ENCODE peak calls at places on chromosomes 16 and 17, in five cellular contexts. One of them, this sample, is unnamed.
A peak's percentile ranks its signal among the peaks of the same experiment; 100 is the strongest.

GRCh38 chr17:63809970-63810369 is 17.3 kb upstream of the PSMC5 start:
- DNase-seq in H1: no peak
- DNase-seq in A549: no peak
- DNase-seq in K562: no peak
- DNase-seq in HepG2: no peak
- DNase-seq in this sample: no peak

GRCh38 chr16:1488054-1488601 is 616 bp downstream of the PTX4 start:
- DNase-seq in H1: no peak
- DNase-seq in A549: no peak
- DNase-seq in K562: no peak
- DNase-seq in HepG2: no peak
- DNase-seq in this sample: no peak

GRCh38 chr17:67467500-67468481 is 90.7 kb downstream of the PITPNC1 start:
- DNase-seq in H1: no peak
- DNase-seq in A549: no peak
- DNase-seq in K562: no peak
- DNase-seq in HepG2: no peak
- DNase-seq in this sample: no peak

GRCh38 chr16:49492090-49492801 is 118.6 kb downstream of the C16orf78 start:
- DNase-seq in H1: peak; percentile 15
- DNase-seq in A549: peak; percentile 15
- DNase-seq in K562: peak; percentile 38
- DNase-seq in HepG2: no peak
- DNase-seq in this sample: no peak

GRCh38 chr17:38761612-38762011 is 9.1 kb downstream of the PSMB3 start:
- DNase-seq in H1: no peak
- DNase-seq in A549: peak; percentile 81
- DNase-seq in K562: peak; percentile 66
- DNase-seq in HepG2: peak; percentile 54
- DNase-seq in this sample: peak; percentile 32

GRCh38 chr17:78600181-78600651 is 23.0 kb upstream of the DNAH17 start:
- DNase-seq in H1: no peak
- DNase-seq in A549: peak; percentile 67
- DNase-seq in K562: peak; percentile 10
- DNase-seq in HepG2: no peak
- DNase-seq in this sample: no peak

GRCh38 chr16:89536371-89536770 is 24.1 kb upstream of the RPL13 start:
- DNase-seq in H1: no peak
- DNase-seq in A549: no peak
- DNase-seq in K562: no peak
- DNase-seq in HepG2: no peak
- DNase-seq in this sample: no peak

GRCh38 chr17:39210093-39210434 is 10.0 kb downstream of the RPL19 start:
- DNase-seq in H1: no peak
- DNase-seq in A549: no peak
- DNase-seq in K562: no peak
- DNase-seq in HepG2: no peak
- DNase-seq in this sample: no peak

GRCh38 chr17:51764387-51764971 is 394.0 kb downstream of the CA10 start:
- DNase-seq in H1: peak; percentile 68
- DNase-seq in A549: peak; percentile 78
- DNase-seq in K562: peak; percentile 64
- DNase-seq in HepG2: peak; percentile 60
- DNase-seq in this sample: peak; percentile 45

GRCh38 chr16:75250089-75250808 is 1.2 kb downstream of the BCAR1 start:
- DNase-seq in H1: no peak
- DNase-seq in A549: no peak
- DNase-seq in K562: no peak
- DNase-seq in HepG2: no peak
- DNase-seq in this sample: no peak

GRCh38 chr17:47941998-47942490 is 673 bp downstream of the PNPO start:
- DNase-seq in H1: no peak
- DNase-seq in A549: no peak
- DNase-seq in K562: peak; percentile 33
- DNase-seq in HepG2: peak; percentile 71
- DNase-seq in this sample: no peak

GRCh38 chr16:64240586-64240985 is 881.3 kb downstream of the CDH11 start:
- DNase-seq in H1: no peak
- DNase-seq in A549: no peak
- DNase-seq in K562: no peak
- DNase-seq in HepG2: no peak
- DNase-seq in this sample: no peak

GRCh38 chr17:10316986-10317834 is 55.6 kb downstream of the MYH13 start:
- DNase-seq in H1: no peak
- DNase-seq in A549: peak; percentile 69
- DNase-seq in K562: peak; percentile 40
- DNase-seq in HepG2: peak; percentile 20
- DNase-seq in this sample: peak; percentile 41

GRCh38 chr16:19688396-19689024 is 29.5 kb downstream of the KNOP1 start:
- DNase-seq in H1: no peak
- DNase-seq in A549: no peak
- DNase-seq in K562: no peak
- DNase-seq in HepG2: no peak
- DNase-seq in this sample: no peak

GRCh38 chr17:13572581-13572980 is 29.1 kb downstream of the HS3ST3A1 start:
- DNase-seq in H1: no peak
- DNase-seq in A549: no peak
- DNase-seq in K562: no peak
- DNase-seq in HepG2: no peak
- DNase-seq in this sample: no peak

GRCh38 chr17:21005367-21005766 is 37.4 kb downstream of the USP22 start:
- DNase-seq in H1: no peak
- DNase-seq in A549: no peak
- DNase-seq in K562: no peak
- DNase-seq in HepG2: no peak
- DNase-seq in this sample: no peak

GRCh38 chr17:2369039-2369438 is 31.7 kb downstream of the SGSM2 start:
- DNase-seq in H1: no peak
- DNase-seq in A549: no peak
- DNase-seq in K562: no peak
- DNase-seq in HepG2: no peak
- DNase-seq in this sample: no peak

GRCh38 chr17:57953703-57954420 is 1.4 kb downstream of the CUEDC1 start:
- DNase-seq in H1: no peak
- DNase-seq in A549: no peak
- DNase-seq in K562: no peak
- DNase-seq in HepG2: no peak
- DNase-seq in this sample: no peak

GRCh38 chr16:48232459-48233040 is 11.6 kb upstream of the LONP2 start:
- DNase-seq in H1: no peak
- DNase-seq in A549: no peak
- DNase-seq in K562: no peak
- DNase-seq in HepG2: no peak
- DNase-seq in this sample: peak; percentile 38

GRCh38 chr17:7374353-7374752 is 6.5 kb upstream of the TNK1 start:
- DNase-seq in H1: no peak
- DNase-seq in A549: no peak
- DNase-seq in K562: no peak
- DNase-seq in HepG2: no peak
- DNase-seq in this sample: no peak

GRCh38 chr17:74045608-74046007 is 157.9 kb upstream of the RPL38 start:
- DNase-seq in H1: no peak
- DNase-seq in A549: peak; percentile 22
- DNase-seq in K562: no peak
- DNase-seq in HepG2: no peak
- DNase-seq in this sample: no peak

GRCh38 chr17:39927928-39928867 is 666 bp downstream of the LRRC3C start:
- DNase-seq in H1: no peak
- DNase-seq in A549: peak; percentile 35
- DNase-seq in K562: no peak
- DNase-seq in HepG2: peak; percentile 72
- DNase-seq in this sample: no peak

GRCh38 chr17:45225964-45226530 is 4.4 kb downstream of the FMNL1 start:
- DNase-seq in H1: no peak
- DNase-seq in A549: peak; percentile 40
- DNase-seq in K562: peak; percentile 93
- DNase-seq in HepG2: no peak
- DNase-seq in this sample: no peak

GRCh38 chr16:85508993-85509392 is 104.1 kb upstream of the GSE1 start:
- DNase-seq in H1: no peak
- DNase-seq in A549: no peak
- DNase-seq in K562: no peak
- DNase-seq in HepG2: no peak
- DNase-seq in this sample: no peak

GRCh38 chr17:66951605-66951953 is 12.9 kb upstream of the CACNG4 start:
- DNase-seq in H1: no peak
- DNase-seq in A549: peak; percentile 50
- DNase-seq in K562: no peak
- DNase-seq in HepG2: no peak
- DNase-seq in this sample: no peak

GRCh38 chr17:66724581-66725341 is 110.2 kb upstream of the CACNG5 start:
- DNase-seq in H1: no peak
- DNase-seq in A549: peak; percentile 21
- DNase-seq in K562: no peak
- DNase-seq in HepG2: no peak
- DNase-seq in this sample: peak; percentile 54

GRCh38 chr17:73192219-73192893 is 499 bp upstream of the COG1 start:
- DNase-seq in H1: no peak
- DNase-seq in A549: peak; percentile 92
- DNase-seq in K562: peak; percentile 80
- DNase-seq in HepG2: peak; percentile 71
- DNase-seq in this sample: peak; percentile 65

GRCh38 chr16:69150146-69150865 is 17.9 kb downstream of the UTP4 start:
- DNase-seq in H1: no peak
- DNase-seq in A549: peak; percentile 76
- DNase-seq in K562: peak; percentile 76
- DNase-seq in HepG2: peak; percentile 68
- DNase-seq in this sample: peak; percentile 81

GRCh38 chr16:78249056-78249455 is 149.6 kb downstream of the WWOX start:
- DNase-seq in H1: no peak
- DNase-seq in A549: peak; percentile 12
- DNase-seq in K562: peak; percentile 10
- DNase-seq in HepG2: peak; percentile 77
- DNase-seq in this sample: no peak

DNA sequence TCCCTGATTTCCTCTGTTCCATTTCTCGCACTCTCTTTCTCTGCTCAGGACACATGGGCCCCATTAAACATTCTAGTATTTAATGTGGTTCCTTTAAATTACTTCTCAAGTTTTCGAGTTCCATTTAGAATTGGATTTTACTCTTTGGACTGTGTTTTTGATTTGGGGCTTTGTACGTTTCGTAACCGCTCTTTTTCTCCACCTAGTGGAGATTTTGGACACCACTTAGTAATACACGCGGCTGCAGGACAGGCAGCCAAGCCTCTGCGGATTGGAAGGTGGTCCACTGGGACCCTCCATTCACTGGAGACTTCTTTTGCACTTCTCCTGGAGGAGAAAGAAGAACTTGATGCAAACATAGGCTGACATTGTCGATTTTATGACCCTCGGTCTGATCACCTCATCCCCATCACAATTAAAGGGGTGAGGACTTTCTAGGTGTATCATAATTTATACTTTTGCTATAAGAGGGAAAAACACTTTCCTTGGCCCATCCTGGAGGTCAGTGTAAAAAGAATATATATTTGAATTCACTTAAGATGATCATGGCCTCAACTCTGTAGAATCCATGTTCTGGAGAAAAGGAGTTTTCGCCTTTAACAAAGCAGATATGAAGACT is 85.8 kb downstream of the NOG start:
- DNase-seq in H1: no peak
- DNase-seq in A549: peak; percentile 23
- DNase-seq in K562: peak; percentile 29
- DNase-seq in HepG2: peak; percentile 15
- DNase-seq in this sample: peak; percentile 56
- TF ChIP-seq MAFK in H1: no peak
- TF ChIP-seq MAFK in A549: no peak
- TF ChIP-seq MAFK in K562: no peak
- TF ChIP-seq MAFK in HepG2: no peak
- TF ChIP-seq MAFK in this sample: no peak

DNA sequence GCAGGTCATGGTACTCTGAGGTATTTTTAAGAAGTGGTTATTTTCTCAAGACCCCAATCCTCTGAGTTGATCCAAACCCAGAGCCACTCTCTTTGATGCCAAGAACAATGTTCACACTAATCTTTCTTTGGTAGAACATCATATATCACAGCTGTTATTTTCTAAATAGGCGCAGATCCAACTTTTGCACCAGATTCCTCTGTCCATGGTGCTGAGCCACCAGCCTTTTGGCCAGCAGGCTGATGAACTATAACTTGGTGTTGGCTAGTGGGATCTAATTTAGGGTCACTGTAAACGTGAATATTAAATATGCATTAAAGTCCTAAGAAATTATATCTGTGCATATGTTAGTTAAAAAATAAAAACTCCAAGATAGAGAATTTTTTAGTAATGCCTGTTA is 7.0 kb upstream of the ZKSCAN2 start:
- DNase-seq in H1: no peak
- DNase-seq in A549: no peak
- DNase-seq in K562: peak; percentile 41
- DNase-seq in HepG2: no peak
- DNase-seq in this sample: no peak
- TF ChIP-seq MAFK in H1: no peak
- TF ChIP-seq MAFK in A549: no peak
- TF ChIP-seq MAFK in K562: no peak
- TF ChIP-seq MAFK in HepG2: no peak
- TF ChIP-seq MAFK in this sample: no peak

GRCh38 chr16:9499921-9500593 is 408.6 kb downstream of the HAPSTR1 start:
- DNase-seq in H1: no peak
- DNase-seq in A549: no peak
- DNase-seq in K562: no peak
- DNase-seq in HepG2: no peak
- DNase-seq in this sample: no peak
- TF ChIP-seq MAFK in H1: no peak
- TF ChIP-seq MAFK in A549: no peak
- TF ChIP-seq MAFK in K562: no peak
- TF ChIP-seq MAFK in HepG2: no peak
- TF ChIP-seq MAFK in this sample: no peak

DNA sequence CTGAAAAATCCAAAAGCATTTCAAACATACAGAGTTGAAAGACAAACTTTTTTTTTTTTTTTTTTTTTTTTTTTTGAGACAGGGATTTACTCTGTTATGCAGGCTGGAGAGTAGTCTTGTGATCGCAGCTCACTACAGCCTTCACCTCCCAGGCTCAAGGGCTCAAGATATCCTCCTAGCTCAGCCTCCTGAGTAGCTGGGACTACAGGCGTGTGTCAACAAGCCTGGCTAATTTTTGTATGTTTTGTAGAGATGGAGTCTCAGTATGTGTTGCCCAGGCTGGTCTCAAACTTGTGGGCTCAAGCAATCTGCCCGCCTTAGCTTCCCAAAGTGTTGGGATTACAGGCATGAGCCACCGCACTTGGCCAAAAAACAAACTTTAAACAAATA is 64.2 kb upstream of the KIFC3 start:
- DNase-seq in H1: no peak
- DNase-seq in A549: no peak
- DNase-seq in K562: no peak
- DNase-seq in HepG2: no peak
- DNase-seq in this sample: no peak
- TF ChIP-seq MAFK in H1: no peak
- TF ChIP-seq MAFK in A549: no peak
- TF ChIP-seq MAFK in K562: no peak
- TF ChIP-seq MAFK in HepG2: no peak
- TF ChIP-seq MAFK in this sample: no peak

GRCh38 chr17:42323268-42323773 is 35.0 kb downstream of the STAT5A start:
- DNase-seq in H1: no peak
- DNase-seq in A549: no peak
- DNase-seq in K562: no peak
- DNase-seq in HepG2: no peak
- DNase-seq in this sample: no peak
- TF ChIP-seq MAFK in H1: no peak
- TF ChIP-seq MAFK in A549: peak; percentile 99
- TF ChIP-seq MAFK in K562: peak; percentile 89
- TF ChIP-seq MAFK in HepG2: peak; percentile 97
- TF ChIP-seq MAFK in this sample: peak; percentile 91

GRCh38 chr16:4011225-4011939 is 104.9 kb downstream of the ADCY9 start:
- DNase-seq in H1: no peak
- DNase-seq in A549: no peak
- DNase-seq in K562: no peak
- DNase-seq in HepG2: no peak
- DNase-seq in this sample: no peak
- TF ChIP-seq MAFK in H1: no peak
- TF ChIP-seq MAFK in A549: no peak
- TF ChIP-seq MAFK in K562: no peak
- TF ChIP-seq MAFK in HepG2: no peak
- TF ChIP-seq MAFK in this sample: no peak